ENCODE peak calls at places on chromosomes 7 and 10, in seven cellular contexts. One of them, this sample, is unnamed.

GRCh38 chr10:83522881-83523386 is 616.4 kb upstream of the GHITM start:
- DNase-seq in gastrocnemius medialis: no peak
- DNase-seq in hepatocyte: peak
- DNase-seq in substantia nigra: no peak
- DNase-seq in neuronal stem cell: no peak
- DNase-seq in Panc1: no peak
- DNase-seq in cardiac muscle cell: no peak
- DNase-seq in this sample: no peak

GRCh38 chr10:22534849-22535604 is 179.4 kb downstream of the PIP4K2A start:
- DNase-seq in neuronal stem cell: no peak
- DNase-seq in hepatocyte: no peak
- DNase-seq in cardiac muscle cell: no peak
- DNase-seq in substantia nigra: no peak
- DNase-seq in gastrocnemius medialis: no peak
- DNase-seq in Panc1: no peak
- DNase-seq in this sample: no peak

GRCh38 chr7:111525100-111525499 is 37.2 kb downstream of the IMMP2L start:
- DNase-seq in substantia nigra: no peak
- DNase-seq in cardiac muscle cell: no peak
- DNase-seq in gastrocnemius medialis: no peak
- DNase-seq in neuronal stem cell: no peak
- DNase-seq in Panc1: no peak
- DNase-seq in hepatocyte: no peak
- DNase-seq in this sample: no peak

GRCh38 chr10:79322616-79323566 is 24.4 kb upstream of the PPIF start:
- DNase-seq in substantia nigra: no peak
- DNase-seq in neuronal stem cell: no peak
- DNase-seq in hepatocyte: no peak
- DNase-seq in cardiac muscle cell: no peak
- DNase-seq in Panc1: no peak
- DNase-seq in gastrocnemius medialis: no peak
- DNase-seq in this sample: peak

GRCh38 chr10:130108934-130109604 is 1.6 kb downstream of the C10orf143 start:
- DNase-seq in hepatocyte: no peak
- DNase-seq in neuronal stem cell: no peak
- DNase-seq in cardiac muscle cell: no peak
- DNase-seq in Panc1: no peak
- DNase-seq in substantia nigra: no peak
- DNase-seq in gastrocnemius medialis: no peak
- DNase-seq in this sample: no peak

GRCh38 chr10:43206391-43207235 is 60.3 kb downstream of the RASGEF1A start:
- DNase-seq in substantia nigra: no peak
- DNase-seq in hepatocyte: no peak
- DNase-seq in Panc1: no peak
- DNase-seq in gastrocnemius medialis: no peak
- DNase-seq in cardiac muscle cell: no peak
- DNase-seq in neuronal stem cell: no peak
- DNase-seq in this sample: no peak

GRCh38 chr10:57338823-57339558 is 928.7 kb downstream of the IPMK start:
- DNase-seq in Panc1: peak
- DNase-seq in neuronal stem cell: peak
- DNase-seq in gastrocnemius medialis: no peak
- DNase-seq in hepatocyte: peak
- DNase-seq in cardiac muscle cell: peak
- DNase-seq in substantia nigra: no peak
- DNase-seq in this sample: no peak

GRCh38 chr7:92797693-92798092 is 38.7 kb downstream of the CDK6 start:
- DNase-seq in cardiac muscle cell: no peak
- DNase-seq in Panc1: no peak
- DNase-seq in gastrocnemius medialis: no peak
- DNase-seq in hepatocyte: no peak
- DNase-seq in neuronal stem cell: no peak
- DNase-seq in substantia nigra: no peak
- DNase-seq in this sample: no peak

GRCh38 chr7:122974229-122974628 is 21.3 kb downstream of the TAS2R16 start:
- DNase-seq in Panc1: no peak
- DNase-seq in gastrocnemius medialis: no peak
- DNase-seq in neuronal stem cell: no peak
- DNase-seq in cardiac muscle cell: no peak
- DNase-seq in substantia nigra: no peak
- DNase-seq in hepatocyte: no peak
- DNase-seq in this sample: no peak

GRCh38 chr7:105677395-105677701 is 96.1 kb upstream of the EFCAB10 start:
- DNase-seq in substantia nigra: no peak
- DNase-seq in neuronal stem cell: no peak
- DNase-seq in gastrocnemius medialis: no peak
- DNase-seq in hepatocyte: no peak
- DNase-seq in Panc1: no peak
- DNase-seq in cardiac muscle cell: no peak
- DNase-seq in this sample: no peak
- H3K27ac ChIP-seq in substantia nigra: no peak
- H3K27ac ChIP-seq in neuronal stem cell: no peak
- H3K27ac ChIP-seq in gastrocnemius medialis: no peak
- H3K27ac ChIP-seq in hepatocyte: no peak
- H3K27ac ChIP-seq in Panc1: no peak
- H3K27ac ChIP-seq in cardiac muscle cell: no peak
- H3K27ac ChIP-seq in this sample: no peak

GRCh38 chr7:81873559-81873958 is 103.7 kb upstream of the HGF start:
- DNase-seq in Panc1: no peak
- DNase-seq in hepatocyte: no peak
- DNase-seq in gastrocnemius medialis: no peak
- DNase-seq in neuronal stem cell: no peak
- DNase-seq in cardiac muscle cell: no peak
- DNase-seq in substantia nigra: no peak
- DNase-seq in this sample: no peak
- H3K27ac ChIP-seq in Panc1: no peak
- H3K27ac ChIP-seq in hepatocyte: no peak
- H3K27ac ChIP-seq in gastrocnemius medialis: no peak
- H3K27ac ChIP-seq in neuronal stem cell: no peak
- H3K27ac ChIP-seq in cardiac muscle cell: no peak
- H3K27ac ChIP-seq in substantia nigra: no peak
- H3K27ac ChIP-seq in this sample: no peak

DNA sequence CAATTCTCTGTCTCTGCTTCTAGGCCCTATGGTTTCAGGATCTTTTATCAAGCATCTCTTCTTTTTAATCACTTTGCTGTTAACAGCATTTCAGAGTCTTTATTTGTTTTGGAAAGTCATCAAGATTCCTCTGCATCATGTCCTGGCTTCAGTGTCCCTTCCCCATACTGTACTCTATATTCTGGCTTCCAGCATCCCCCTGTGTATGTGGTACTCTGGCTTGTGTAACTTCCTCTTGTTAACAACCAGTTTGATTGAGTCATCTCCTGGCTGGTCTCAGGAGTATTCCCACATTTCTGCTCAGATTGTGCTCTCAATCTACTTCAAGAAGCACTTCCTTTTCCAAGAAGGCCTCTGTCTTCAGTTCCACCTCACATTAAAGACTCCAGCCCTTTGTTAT is 14.9 kb upstream of the ATE1 start:
- DNase-seq in Panc1: no peak
- DNase-seq in substantia nigra: no peak
- DNase-seq in gastrocnemius medialis: no peak
- DNase-seq in neuronal stem cell: no peak
- DNase-seq in hepatocyte: peak
- DNase-seq in cardiac muscle cell: no peak
- DNase-seq in this sample: no peak
- H3K27ac ChIP-seq in Panc1: no peak
- H3K27ac ChIP-seq in substantia nigra: no peak
- H3K27ac ChIP-seq in gastrocnemius medialis: peak
- H3K27ac ChIP-seq in neuronal stem cell: no peak
- H3K27ac ChIP-seq in hepatocyte: peak
- H3K27ac ChIP-seq in cardiac muscle cell: no peak
- H3K27ac ChIP-seq in this sample: peak

GRCh38 chr7:99383203-99383602 is 8.7 kb downstream of the ARPC1B start:
- DNase-seq in neuronal stem cell: no peak
- DNase-seq in hepatocyte: no peak
- DNase-seq in substantia nigra: no peak
- DNase-seq in gastrocnemius medialis: no peak
- DNase-seq in cardiac muscle cell: no peak
- DNase-seq in Panc1: no peak
- DNase-seq in this sample: no peak

GRCh38 chr7:99381664-99382075 is 7.1 kb downstream of the ARPC1B start:
- DNase-seq in cardiac muscle cell: no peak
- DNase-seq in hepatocyte: no peak
- DNase-seq in gastrocnemius medialis: no peak
- DNase-seq in Panc1: no peak
- DNase-seq in substantia nigra: no peak
- DNase-seq in neuronal stem cell: no peak
- DNase-seq in this sample: no peak

GRCh38 chr7:99380823-99381663 is 6.5 kb downstream of the ARPC1B start:
- DNase-seq in Panc1: no peak
- DNase-seq in hepatocyte: no peak
- DNase-seq in neuronal stem cell: no peak
- DNase-seq in cardiac muscle cell: no peak
- DNase-seq in substantia nigra: no peak
- DNase-seq in gastrocnemius medialis: no peak
- DNase-seq in this sample: no peak

GRCh38 chr7:99379043-99379577 is 4.6 kb downstream of the ARPC1B start:
- DNase-seq in Panc1: no peak
- DNase-seq in hepatocyte: peak
- DNase-seq in cardiac muscle cell: no peak
- DNase-seq in gastrocnemius medialis: peak
- DNase-seq in substantia nigra: no peak
- DNase-seq in neuronal stem cell: no peak
- DNase-seq in this sample: no peak

DNA sequence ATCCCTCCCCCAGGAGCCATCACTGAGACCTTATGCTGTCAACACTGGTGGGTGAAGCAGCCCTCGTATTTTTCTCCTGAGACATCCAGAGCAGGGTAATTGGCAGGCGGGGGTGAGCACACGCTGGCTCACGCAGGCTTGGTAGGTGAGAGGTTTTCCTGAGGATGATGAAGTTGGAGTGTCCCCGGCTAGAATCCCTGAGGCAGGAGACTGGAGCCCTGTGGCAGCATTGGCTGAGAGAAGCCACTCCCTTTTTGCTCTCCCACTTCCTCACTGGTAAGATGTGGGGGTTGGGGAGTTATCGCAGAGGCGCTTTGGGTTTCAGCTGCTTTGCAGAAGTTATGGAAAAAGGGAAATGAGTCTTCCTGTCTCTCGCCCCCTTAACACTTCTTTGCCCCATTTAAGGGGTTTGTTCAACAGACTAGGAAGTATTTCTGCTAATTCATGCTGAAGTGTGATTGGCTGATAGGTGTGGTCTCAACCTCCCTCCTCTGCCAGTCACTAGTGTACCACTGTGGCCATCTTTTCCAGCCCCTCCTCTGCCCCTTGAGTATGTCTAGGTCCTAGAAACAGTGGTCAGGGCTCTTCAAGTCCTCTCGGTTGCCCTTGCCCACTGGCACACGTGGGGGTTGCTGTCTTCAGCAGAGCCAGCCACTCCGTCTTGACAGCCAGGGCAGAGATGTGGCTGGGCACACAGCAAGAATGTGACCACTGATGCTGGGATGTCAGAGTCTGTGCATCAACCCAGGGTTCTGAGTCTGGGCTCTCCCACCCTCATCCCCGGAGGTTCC is 5.7 kb downstream of the ARPC1B start:
- DNase-seq in cardiac muscle cell: no peak
- DNase-seq in hepatocyte: no peak
- DNase-seq in neuronal stem cell: no peak
- DNase-seq in gastrocnemius medialis: no peak
- DNase-seq in Panc1: no peak
- DNase-seq in substantia nigra: no peak
- DNase-seq in this sample: no peak
- H3K27ac ChIP-seq in cardiac muscle cell: peak
- H3K27ac ChIP-seq in hepatocyte: peak
- H3K27ac ChIP-seq in neuronal stem cell: no peak
- H3K27ac ChIP-seq in gastrocnemius medialis: peak
- H3K27ac ChIP-seq in Panc1: peak
- H3K27ac ChIP-seq in substantia nigra: peak
- H3K27ac ChIP-seq in this sample: peak

This sample was measured in epithelial cell of prostate.